ENCODE peak calls at places on chromosomes 3 and 15, in seven cellular contexts. V is epithelial cell of esophagus, M is A549, N is bronchial epithelial cell, D is cardiac fibroblast, O is H9, U is GM20000. F is an unnamed sample.

GRCh38 chr3:146130881-146131371 is 30.1 kb downstream of the PLOD2 start:
- DNase-seq in V (no peak), M (no peak), N (no peak), D (peak), O (no peak), U (no peak), F (no peak)

GRCh38 chr3:71107926-71108325 is 475.6 kb downstream of the FOXP1 start:
- DNase-seq in V (no peak), M (no peak), N (no peak), D (peak), O (no peak), U (no peak), F (no peak)

GRCh38 chr15:66625974-66626373 is 60.2 kb upstream of the LCTL start:
- DNase-seq in V (peak), M (no peak), N (peak), D (no peak), O (no peak), U (no peak), F (no peak)

GRCh38 chr3:182861345-182861744 is 68.0 kb downstream of the ATP11B start:
- DNase-seq in V (peak), M (no peak), N (no peak), D (no peak), O (no peak), U (no peak), F (no peak)

GRCh38 chr15:40911139-40911538 is 16.9 kb downstream of the VPS18 start:
- DNase-seq in V (no peak), M (no peak), N (no peak), D (no peak), O (peak), U (no peak), F (peak)

GRCh38 chr3:125326957-125327356 is 48.2 kb downstream of the ZNF148 start:
- DNase-seq in V (no peak), M (no peak), N (no peak), D (no peak), O (no peak), U (no peak), F (no peak)

GRCh38 chr3:354433-354832 is 157.9 kb downstream of the CHL1 start:
- DNase-seq in V (peak), M (peak), N (peak), D (peak), O (peak), U (peak), F (peak)

GRCh38 chr15:27694506-27695077 is 404.5 kb downstream of the OCA2 start:
- DNase-seq in V (peak), M (no peak), N (peak), D (no peak), O (no peak), U (no peak), F (no peak)

GRCh38 chr15:98113357-98113756 is 152.9 kb downstream of the ARRDC4 start:
- DNase-seq in V (no peak), M (no peak), N (no peak), D (no peak), O (no peak), U (no peak), F (no peak)

GRCh38 chr3:48318831-48319512 is 14.5 kb downstream of the SPINK8 start:
- DNase-seq in V (no peak), M (no peak), N (no peak), D (no peak), O (no peak), U (no peak), F (no peak)

DNA sequence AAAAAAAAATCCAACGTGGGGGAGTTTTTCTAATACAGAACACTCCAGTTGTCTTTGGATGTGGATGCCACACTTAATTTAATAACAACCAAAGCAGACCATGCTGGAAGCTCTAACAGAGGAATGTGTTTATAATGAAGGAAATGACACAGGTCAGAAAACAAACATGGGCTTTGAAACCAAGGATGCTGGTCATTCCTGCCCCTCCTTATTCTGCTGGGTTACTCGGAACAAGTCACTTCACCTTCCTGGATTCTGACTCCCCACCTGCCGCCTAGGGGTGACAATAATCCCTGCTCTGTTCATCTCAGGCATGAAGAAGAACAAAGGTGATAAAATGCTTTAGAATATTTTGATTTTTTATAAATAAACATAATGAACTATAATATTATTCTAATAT is 240.9 kb upstream of the ADAMTS9 start:
- DNase-seq in V (no peak), M (no peak), N (no peak), D (no peak), O (no peak), U (no peak), F (no peak)
- TF ChIP-seq CTCF in V (no peak), M (no peak), N (no peak), D (no peak), O (peak), U (no peak), F (no peak)

GRCh38 chr3:117101697-117102096 is 392.1 kb downstream of the TUSC7 start:
- DNase-seq in V (peak), M (no peak), N (peak), D (no peak), O (no peak), U (no peak), F (no peak)

GRCh38 chr3:117104381-117104780 is 394.8 kb downstream of the TUSC7 start:
- DNase-seq in V (no peak), M (no peak), N (no peak), D (peak), O (no peak), U (no peak), F (no peak)

GRCh38 chr3:117102441-117102840 is 392.9 kb downstream of the TUSC7 start:
- DNase-seq in V (no peak), M (no peak), N (no peak), D (no peak), O (no peak), U (no peak), F (no peak)

GRCh38 chr3:117104792-117105191 is 395.2 kb downstream of the TUSC7 start:
- DNase-seq in V (no peak), M (no peak), N (no peak), D (peak), O (peak), U (no peak), F (no peak)

GRCh38 chr3:117103645-117104044 is 394.1 kb downstream of the TUSC7 start:
- DNase-seq in V (no peak), M (no peak), N (no peak), D (peak), O (no peak), U (no peak), F (no peak)
- TF ChIP-seq CTCF in V (no peak), M (no peak), N (peak), D (no peak), O (peak), U (no peak), F (no peak)

GRCh38 chr15:90529369-90530249 is at the start of gene CRTC3:
- DNase-seq in V (peak), M (peak), N (peak), D (peak), O (peak), U (peak), F (peak)
- TF ChIP-seq CTCF in V (peak), M (peak), N (peak), D (peak), O (no peak), U (no peak), F (no peak)

GRCh38 chr15:59168536-59168935 is 38.1 kb upstream of the LDHAL6B start:
- DNase-seq in V (peak), M (no peak), N (peak), D (peak), O (no peak), U (no peak), F (no peak)

GRCh38 chr15:59166156-59166555 is 40.5 kb upstream of the LDHAL6B start:
- DNase-seq in V (peak), M (no peak), N (peak), D (no peak), O (no peak), U (no peak), F (no peak)

GRCh38 chr15:59169337-59169736 is 37.3 kb upstream of the LDHAL6B start:
- DNase-seq in V (peak), M (no peak), N (peak), D (peak), O (no peak), U (no peak), F (no peak)

GRCh38 chr15:59166601-59167265 is 39.9 kb upstream of the LDHAL6B start:
- DNase-seq in V (peak), M (no peak), N (peak), D (no peak), O (no peak), U (no peak), F (no peak)

GRCh38 chr15:59165726-59166125 is 40.9 kb upstream of the LDHAL6B start:
- DNase-seq in V (peak), M (no peak), N (peak), D (no peak), O (no peak), U (no peak), F (no peak)
- TF ChIP-seq CTCF in V (no peak), M (no peak), N (no peak), D (no peak), O (no peak), U (no peak), F (no peak)

GRCh38 chr15:32657198-32657886 is 15.8 kb downstream of the SCG5 start:
- DNase-seq in V (peak), M (no peak), N (peak), D (peak), O (no peak), U (peak), F (no peak)
- TF ChIP-seq CTCF in V (peak), M (peak), N (peak), D (peak), O (peak), U (no peak), F (no peak)

F was measured in glutamatergic neuron.